ENCODE peak calls at places on chromosome 4, in five cellular contexts. O, C, V, D and A are unnamed samples.

GRCh38 chr4:144575181-144575580 is 70.8 kb upstream of the HHIP start:
- DNase-seq in O (no peak), C (peak), V (peak), D (no peak), A (peak)

GRCh38 chr4:94974773-94975172 is 217.0 kb downstream of the BMPR1B start:
- DNase-seq in O (no peak), C (peak), V (no peak), D (no peak), A (no peak)

GRCh38 chr4:140743194-140743931 is 12.8 kb downstream of the TBC1D9 start:
- DNase-seq in O (no peak), C (peak), V (no peak), D (peak), A (peak)

GRCh38 chr4:84826681-84827080 is 139.8 kb downstream of the WDFY3 start:
- DNase-seq in O (no peak), C (no peak), V (no peak), D (no peak), A (no peak)

GRCh38 chr4:85486425-85487101 is 11.6 kb downstream of the ARHGAP24 start:
- DNase-seq in O (no peak), C (peak), V (peak), D (peak), A (no peak)

GRCh38 chr4:88991746-88992145 is 65.2 kb downstream of the FAM13A start:
- DNase-seq in O (no peak), C (no peak), V (no peak), D (no peak), A (no peak)

GRCh38 chr4:52997132-52997416 is 135.0 kb downstream of the RASL11B start:
- DNase-seq in O (no peak), C (no peak), V (no peak), D (no peak), A (no peak)

GRCh38 chr4:112147697-112148096 is 2.4 kb downstream of the FAM241A start:
- DNase-seq in O (no peak), C (no peak), V (no peak), D (peak), A (no peak)

GRCh38 chr4:57119054-57119651 is 9.0 kb upstream of the IGFBP7 start:
- DNase-seq in O (no peak), C (peak), V (no peak), D (peak), A (no peak)

GRCh38 chr4:173046818-173047217 is 121.8 kb upstream of the GALNT7 start:
- DNase-seq in O (no peak), C (no peak), V (no peak), D (peak), A (no peak)

GRCh38 chr4:73917081-73917501 is 47.9 kb downstream of the CXCL1 start:
- DNase-seq in O (no peak), C (peak), V (peak), D (peak), A (no peak)

GRCh38 chr4:141192564-141192963 is 28.1 kb upstream of the ZNF330 start:
- DNase-seq in O (no peak), C (no peak), V (no peak), D (no peak), A (no peak)

GRCh38 chr4:162139412-162139811 is 24.4 kb downstream of the FSTL5 start:
- DNase-seq in O (no peak), C (no peak), V (no peak), D (no peak), A (no peak)

GRCh38 chr4:179585761-179586160 is 2143.5 kb upstream of the AGA start:
- DNase-seq in O (no peak), C (no peak), V (no peak), D (no peak), A (no peak)

GRCh38 chr4:133320576-133321170 is 171.6 kb downstream of the PCDH10 start:
- DNase-seq in O (peak), C (no peak), V (peak), D (no peak), A (peak)

GRCh38 chr4:14169460-14169859 is 541.9 kb upstream of the BOD1L1 start:
- DNase-seq in O (no peak), C (peak), V (no peak), D (peak), A (no peak)

GRCh38 chr4:142203505-142203904 is 567.1 kb downstream of the IL15 start:
- DNase-seq in O (no peak), C (no peak), V (no peak), D (no peak), A (no peak)

GRCh38 chr4:35965300-35965699 is 279.0 kb downstream of the ARAP2 start:
- DNase-seq in O (no peak), C (no peak), V (no peak), D (no peak), A (no peak)

GRCh38 chr4:24248674-24249644 is 335.4 kb downstream of the DHX15 start:
- DNase-seq in O (no peak), C (no peak), V (no peak), D (no peak), A (peak)
- H3K4me3 ChIP-seq in O (no peak), C (no peak), V (no peak), D (no peak), A (no peak)

DNA sequence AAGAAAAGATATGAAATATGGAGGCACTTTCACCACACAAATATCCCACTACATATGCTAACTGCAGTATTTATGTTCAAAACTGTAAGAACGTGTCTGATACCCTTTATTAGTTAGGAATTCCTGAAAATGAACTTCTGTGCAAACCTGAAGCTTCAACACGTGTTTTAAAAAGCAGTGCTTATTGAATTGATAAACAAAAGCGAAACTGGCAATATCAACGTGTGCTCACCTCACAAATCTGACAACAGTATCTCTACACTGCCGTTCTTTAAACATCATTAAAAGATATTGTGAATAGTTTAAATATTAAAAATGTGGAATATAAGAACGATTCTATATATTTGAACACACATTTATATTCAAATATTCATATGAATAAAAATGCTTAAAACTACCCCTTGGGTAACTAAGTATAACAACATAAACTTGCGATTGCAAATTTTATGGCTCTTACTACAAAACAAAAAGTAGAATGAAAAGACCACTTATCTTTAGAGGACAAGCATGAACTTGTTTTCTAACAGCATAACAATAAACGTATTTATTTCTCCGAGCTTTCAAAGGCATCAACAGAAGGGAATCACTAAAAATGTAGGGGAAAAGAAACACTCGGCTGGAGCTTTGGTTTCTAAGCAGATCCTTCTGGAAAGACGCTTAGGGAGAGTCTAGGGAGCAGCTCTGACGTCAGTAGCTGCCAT is at the start of gene LRP2BP:
- DNase-seq in O (no peak), C (peak), V (peak), D (no peak), A (no peak)
- H3K4me3 ChIP-seq in O (peak), C (peak), V (peak), D (peak), A (peak)

DNA sequence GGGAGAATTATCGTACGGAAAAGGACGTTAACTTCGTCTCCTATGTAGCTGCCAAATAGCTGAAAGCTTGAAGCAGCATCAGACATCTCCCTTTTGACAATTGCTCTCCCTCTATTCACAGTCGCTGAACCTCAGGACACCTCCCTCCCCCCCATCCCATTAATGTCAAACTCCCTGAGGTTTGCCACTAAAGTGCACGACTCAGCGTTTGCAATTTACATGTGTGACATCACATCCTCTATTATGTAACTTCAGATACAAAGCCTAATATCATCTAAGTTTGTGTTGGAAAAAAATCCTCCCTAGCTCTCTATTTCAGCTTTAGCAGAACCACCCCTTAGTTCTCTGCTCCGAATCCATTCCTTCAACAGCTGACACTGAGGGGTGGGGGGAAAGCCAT is 5.5 kb upstream of the NR3C2 start:
- DNase-seq in O (no peak), C (no peak), V (peak), D (no peak), A (peak)
- H3K4me3 ChIP-seq in O (no peak), C (no peak), V (no peak), D (no peak), A (no peak)

GRCh38 chr4:163495900-163496299 is 1.4 kb downstream of the TMA16 start:
- DNase-seq in O (no peak), C (no peak), V (peak), D (no peak), A (no peak)
- H3K4me3 ChIP-seq in O (peak), C (peak), V (peak), D (peak), A (peak)

DNA sequence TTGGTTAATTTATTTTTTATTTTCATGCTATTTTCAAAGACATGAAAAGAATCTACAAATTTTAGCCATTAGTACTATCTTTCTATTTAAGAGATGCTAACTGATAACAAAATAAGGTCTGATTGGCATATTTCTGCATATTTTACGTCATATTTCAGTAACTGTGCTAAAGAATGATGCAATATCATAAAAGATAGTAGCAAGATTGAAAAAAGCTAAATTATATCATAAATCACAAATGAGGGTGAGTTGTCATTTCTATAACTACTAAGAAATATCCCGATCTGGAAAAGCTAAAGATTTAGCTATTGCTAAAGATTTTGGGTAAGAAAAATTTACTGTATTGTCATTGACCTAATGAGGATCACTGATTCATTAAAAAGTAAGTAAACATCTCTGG is 103.6 kb downstream of the HPGD start:
- DNase-seq in O (no peak), C (no peak), V (no peak), D (no peak), A (no peak)
- H3K4me3 ChIP-seq in O (no peak), C (no peak), V (no peak), D (no peak), A (no peak)

DNA sequence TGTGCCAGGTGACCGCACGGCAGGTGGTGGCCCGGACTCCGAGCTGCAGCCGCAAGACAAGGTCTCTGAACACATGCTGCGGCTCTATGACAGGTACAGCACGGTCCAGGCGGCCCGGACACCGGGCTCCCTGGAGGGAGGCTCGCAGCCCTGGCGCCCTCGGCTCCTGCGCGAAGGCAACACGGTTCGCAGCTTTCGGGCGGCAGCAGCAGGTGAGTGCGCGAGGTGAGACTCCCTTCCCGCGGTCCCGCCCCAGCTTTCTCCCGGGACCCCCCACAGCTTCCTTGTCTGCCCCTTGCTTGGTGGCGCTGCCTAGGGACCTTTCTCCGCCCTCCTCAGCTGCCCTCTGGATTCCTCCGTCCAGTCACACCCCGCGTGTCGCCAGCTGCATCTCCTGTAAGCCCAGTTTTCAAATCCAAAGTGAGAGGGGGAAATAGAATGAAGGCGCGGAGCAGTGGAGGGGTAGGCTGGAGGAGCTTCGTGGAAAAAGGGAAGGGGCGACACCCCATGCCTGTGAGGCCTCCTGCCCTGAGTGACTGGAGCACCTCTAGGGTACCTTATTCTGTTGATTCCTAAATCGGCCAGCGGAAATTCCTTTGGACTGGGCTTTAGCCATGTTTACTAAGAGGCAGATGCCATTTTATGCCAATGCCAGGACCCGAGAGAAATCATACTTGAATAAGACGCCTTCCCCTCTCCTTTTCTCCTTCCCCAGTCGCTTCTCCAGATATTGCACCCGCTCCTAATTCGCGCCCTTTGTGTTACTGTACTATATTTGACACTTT is 1.1 kb downstream of the BMP3 start:
- DNase-seq in O (no peak), C (no peak), V (no peak), D (no peak), A (peak)
- H3K4me3 ChIP-seq in O (no peak), C (peak), V (no peak), D (peak), A (peak)

DNA sequence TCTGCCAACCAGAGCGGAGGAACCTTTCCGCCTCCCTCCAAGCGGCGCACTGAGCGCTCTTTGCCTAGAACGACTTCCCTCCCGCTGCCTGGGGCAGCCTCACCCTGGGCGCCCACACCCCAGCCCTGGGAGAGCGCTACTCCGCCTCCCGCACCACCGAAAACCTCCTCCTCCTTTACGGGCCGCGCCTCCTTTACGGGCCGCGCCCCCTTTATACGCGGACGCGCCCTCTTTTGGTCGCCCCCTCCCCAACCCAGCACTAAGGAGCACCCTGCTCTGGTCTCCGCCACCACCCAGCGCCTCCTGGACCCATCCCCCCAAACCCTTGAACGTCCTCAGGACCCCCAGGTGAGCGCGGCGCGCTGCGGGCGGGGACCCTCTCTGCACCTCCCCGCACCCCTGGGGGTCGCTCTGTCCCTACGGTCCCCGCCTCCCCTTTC is 586 bp upstream of the NSG1 start:
- DNase-seq in O (no peak), C (no peak), V (no peak), D (no peak), A (peak)
- H3K4me3 ChIP-seq in O (no peak), C (peak), V (no peak), D (no peak), A (peak)

GRCh38 chr4:127622621-127622922 is 10.2 kb upstream of the INTU start:
- DNase-seq in O (no peak), C (no peak), V (no peak), D (no peak), A (no peak)
- H3K4me3 ChIP-seq in O (no peak), C (peak), V (no peak), D (peak), A (peak)